ENCODE peak calls at places on chromosomes 4 and X, in nine cellular contexts. T is esophagus squamous epithelium, F is upper lobe of left lung, Q is A549, H is transverse colon, S is ovary, B is vagina, K is tibial nerve, J is uterus. Z is an unnamed sample.

GRCh38 chrX:118726887-118727685 is at the start of gene IL13RA1:
- DNase-seq in H (peak), K (peak), Q (peak), J (peak), T (no peak), B (no peak), F (peak), S (peak), Z (peak)

GRCh38 chr4:137572163-137572562 is 39.9 kb upstream of the PCDH18 start:
- DNase-seq in S (no peak), K (no peak), T (no peak), B (no peak), H (no peak), Q (no peak), J (no peak), F (no peak), Z (no peak)

GRCh38 chr4:142600952-142601351 is 245.1 kb downstream of the INPP4B start:
- DNase-seq in F (no peak), J (no peak), Q (no peak), K (no peak), B (no peak), S (no peak), T (no peak), H (no peak), Z (no peak)

GRCh38 chrX:28016823-28017222 is 35.6 kb upstream of the DCAF8L1 start:
- DNase-seq in B (no peak), F (no peak), S (no peak), J (no peak), Q (no peak), K (no peak), T (no peak), H (no peak), Z (no peak)

GRCh38 chrX:154918060-154918483 is 31.9 kb downstream of the F8A1 start:
- DNase-seq in F (no peak), Q (peak), B (no peak), T (no peak), H (peak), K (peak), S (peak), J (peak), Z (peak)

GRCh38 chr4:92235741-92236140 is 68.0 kb upstream of the GRID2 start:
- DNase-seq in H (no peak), K (no peak), T (no peak), S (no peak), Q (no peak), B (no peak), J (no peak), F (no peak), Z (no peak)

GRCh38 chrX:118459494-118459893 is 36.1 kb upstream of the DOCK11 start:
- DNase-seq in J (no peak), B (no peak), S (no peak), Q (peak), T (no peak), H (no peak), F (no peak), K (peak), Z (no peak)

GRCh38 chr4:138226351-138226750 is 15.8 kb downstream of the SLC7A11 start:
- DNase-seq in B (no peak), T (no peak), S (no peak), J (no peak), Q (no peak), F (no peak), H (no peak), K (no peak), Z (no peak)

GRCh38 chrX:121407627-121408026 is 360.2 kb downstream of the GLUD2 start:
- DNase-seq in J (no peak), T (no peak), S (no peak), K (no peak), B (no peak), Q (no peak), H (no peak), F (no peak), Z (no peak)

GRCh38 chr4:163609046-163609445 is 114.6 kb downstream of the TMA16 start:
- DNase-seq in H (no peak), B (no peak), T (no peak), J (no peak), F (no peak), Q (no peak), S (no peak), K (no peak), Z (no peak)

GRCh38 chr4:101071241-101071640 is 276.1 kb downstream of the PPP3CA start:
- DNase-seq in F (no peak), Q (no peak), K (no peak), H (no peak), S (no peak), T (no peak), J (no peak), B (no peak), Z (no peak)

GRCh38 chr4:151806511-151806927 is 45.7 kb upstream of the GATB start:
- DNase-seq in J (no peak), B (no peak), F (no peak), S (no peak), K (no peak), Q (no peak), T (no peak), H (no peak), Z (no peak)

GRCh38 chrX:152635941-152636340 is 1.8 kb upstream of the GABRQ start:
- DNase-seq in K (peak), F (no peak), H (peak), J (no peak), Q (peak), T (no peak), S (no peak), B (peak), Z (peak)

GRCh38 chrX:132118361-132118760 is 9.5 kb downstream of the FRMD7 start:
- DNase-seq in J (no peak), B (no peak), F (no peak), Q (no peak), K (no peak), H (no peak), T (no peak), S (no peak), Z (no peak)

GRCh38 chrX:48902776-48903175 is 5.0 kb downstream of the PQBP1 start:
- DNase-seq in J (no peak), K (no peak), H (no peak), T (no peak), Q (no peak), F (no peak), S (no peak), B (no peak), Z (no peak)

GRCh38 chrX:48903290-48903689 is 5.6 kb downstream of the PQBP1 start:
- DNase-seq in S (no peak), Q (no peak), K (no peak), J (no peak), H (no peak), B (no peak), T (no peak), F (no peak), Z (no peak)

GRCh38 chrX:48904180-48904579 is 6.5 kb downstream of the PQBP1 start:
- DNase-seq in B (no peak), F (no peak), Q (no peak), S (no peak), K (no peak), T (no peak), H (no peak), J (no peak), Z (no peak)

GRCh38 chrX:48901069-48901468 is 3.3 kb downstream of the PQBP1 start:
- DNase-seq in Q (no peak), B (peak), H (no peak), F (no peak), J (no peak), T (no peak), K (no peak), S (no peak), Z (no peak)

DNA sequence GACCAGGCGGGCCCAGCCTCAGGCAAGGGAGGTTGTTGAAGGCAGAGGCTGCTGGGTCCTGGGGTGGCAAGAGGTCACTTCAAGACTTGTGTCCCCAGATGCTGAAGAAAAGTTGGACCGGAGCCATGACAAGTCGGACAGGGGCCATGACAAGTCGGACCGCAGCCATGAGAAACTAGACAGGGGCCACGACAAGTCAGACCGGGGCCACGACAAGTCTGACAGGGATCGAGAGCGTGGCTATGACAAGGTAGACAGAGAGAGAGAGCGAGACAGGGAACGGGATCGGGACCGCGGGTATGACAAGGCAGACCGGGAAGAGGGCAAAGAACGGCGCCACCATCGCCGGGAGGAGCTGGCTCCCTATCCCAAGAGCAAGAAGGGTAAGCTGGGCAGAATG is 4.4 kb downstream of the PQBP1 start:
- DNase-seq in T (no peak), F (no peak), J (no peak), Q (no peak), H (no peak), S (no peak), K (no peak), B (no peak), Z (no peak)
- TF ChIP-seq POLR2A in T (no peak), F (no peak), J (no peak), Q (no peak), H (no peak), S (no peak), K (no peak), B (no peak), Z (no peak)

GRCh38 chr4:22465349-22465748 is 50.5 kb downstream of the ADGRA3 start:
- DNase-seq in S (no peak), Q (no peak), B (no peak), F (no peak), T (no peak), K (no peak), H (no peak), J (no peak), Z (no peak)
- TF ChIP-seq CTCF in S (no peak), Q (no peak), B (no peak), F (no peak), T (no peak), K (no peak), H (no peak), J (no peak), Z (no peak)

GRCh38 chr4:95548738-95549245 is at the start of gene UNC5C:
- DNase-seq in B (no peak), Q (peak), F (peak), J (peak), T (no peak), K (peak), S (peak), H (peak), Z (peak)

GRCh38 chr4:95551653-95552052 is 2.9 kb upstream of the UNC5C start:
- DNase-seq in J (no peak), B (no peak), Q (no peak), F (no peak), T (no peak), K (no peak), H (no peak), S (no peak), Z (no peak)

GRCh38 chr4:95549246-95550138 is 719 bp upstream of the UNC5C start:
- DNase-seq in Q (peak), S (peak), J (peak), K (peak), F (peak), H (peak), B (no peak), T (no peak), Z (peak)

GRCh38 chr4:95552942-95553550 is 4.3 kb upstream of the UNC5C start:
- DNase-seq in H (no peak), J (no peak), B (no peak), Q (no peak), F (no peak), K (no peak), T (no peak), S (no peak), Z (no peak)

GRCh38 chr4:95550566-95550965 is 1.8 kb upstream of the UNC5C start:
- DNase-seq in B (no peak), Q (no peak), T (no peak), S (no peak), J (no peak), F (no peak), K (no peak), H (no peak), Z (no peak)
- H3K27ac ChIP-seq in B (no peak), Q (no peak), T (peak), S (no peak), J (peak), F (no peak), K (no peak), H (peak), Z (peak)

GRCh38 chrX:10146350-10146749 is 10.4 kb upstream of the CLCN4 start:
- DNase-seq in J (no peak), S (no peak), Q (no peak), H (no peak), F (no peak), K (no peak), B (no peak), T (no peak), Z (no peak)
- TF ChIP-seq POLR2A in J (no peak), S (no peak), Q (no peak), H (no peak), F (no peak), K (no peak), B (no peak), T (no peak), Z (no peak)

GRCh38 chr4:122716825-122717448 is 15.6 kb upstream of the BBS12 start:
- DNase-seq in Q (peak), H (peak), T (no peak), B (no peak), S (peak), K (peak), J (peak), F (no peak), Z (peak)
- TF ChIP-seq CTCF in Q (peak), H (peak), T (peak), B (peak), S (no peak), K (peak), J (peak), F (peak), Z (peak)